ENCODE peak calls at places on chromosomes 12 and 14, in seven cellular contexts. R is MG63; C is non-pigmented ciliary epithelial cell; I is KBM-7; H is islet precursor cell; E is psoas muscle; P is CD4-positive, alpha-beta memory T cell. W is an unnamed sample.

GRCh38 chr12:8722286-8722685 is 24.5 kb downstream of the RIMKLB start:
- DNase-seq in R (no peak), C (no peak), I (no peak), H (no peak), E (no peak), P (no peak), W (no peak)

GRCh38 chr12:84341467-84342193 is 571.0 kb downstream of the SLC6A15 start:
- DNase-seq in R (no peak), C (no peak), I (no peak), H (no peak), E (no peak), P (no peak), W (no peak)

GRCh38 chr12:47095446-47096236 is 15.9 kb upstream of the AMIGO2 start:
- DNase-seq in R (peak; percentile 56), C (peak; percentile 90), I (no peak), H (no peak), E (no peak), P (no peak), W (peak; percentile 74)

GRCh38 chr12:127383281-127383680 is 883.7 kb upstream of the TMEM132C start:
- DNase-seq in R (peak; percentile 80), C (no peak), I (no peak), H (no peak), E (no peak), P (no peak), W (peak; percentile 75)

GRCh38 chr14:90483551-90483950 is 86.7 kb downstream of the CALM1 start:
- DNase-seq in R (no peak), C (no peak), I (peak; percentile 52), H (no peak), E (no peak), P (peak; percentile 52), W (no peak)

GRCh38 chr12:129984097-129984496 is 80.3 kb upstream of the TMEM132D start:
- DNase-seq in R (no peak), C (no peak), I (no peak), H (no peak), E (no peak), P (no peak), W (no peak)

GRCh38 chr12:92973614-92974013 is 44.5 kb upstream of the EEA1 start:
- DNase-seq in R (peak; percentile 28), C (peak; percentile 73), I (peak; percentile 56), H (no peak), E (no peak), P (no peak), W (no peak)

GRCh38 chr14:54086780-54087179 is 130.2 kb upstream of the BMP4 start:
- DNase-seq in R (no peak), C (no peak), I (no peak), H (no peak), E (no peak), P (no peak), W (no peak)

GRCh38 chr14:94036328-94037167 is 10.4 kb downstream of the OTUB2 start:
- DNase-seq in R (peak; percentile 48), C (no peak), I (peak; percentile 90), H (peak; percentile 90), E (peak; percentile 67), P (peak; percentile 73), W (peak; percentile 62)

GRCh38 chr14:32607399-32607798 is 278.3 kb downstream of the AKAP6 start:
- DNase-seq in R (no peak), C (no peak), I (no peak), H (no peak), E (no peak), P (no peak), W (no peak)

GRCh38 chr12:62210422-62210821 is 49.8 kb upstream of the USP15 start:
- DNase-seq in R (no peak), C (no peak), I (peak; percentile 57), H (no peak), E (peak; percentile 18), P (peak; percentile 26), W (no peak)

GRCh38 chr14:80522936-80523335 is 311.6 kb upstream of the DIO2 start:
- DNase-seq in R (no peak), C (no peak), I (no peak), H (no peak), E (no peak), P (no peak), W (no peak)

GRCh38 chr14:92986254-92987147 is 63.6 kb downstream of the CHGA start:
- DNase-seq in R (peak; percentile 68), C (no peak), I (no peak), H (no peak), E (no peak), P (no peak), W (peak; percentile 74)

GRCh38 chr12:2358986-2359658 is 306.3 kb downstream of the CACNA1C start:
- DNase-seq in R (no peak), C (no peak), I (peak; percentile 82), H (peak; percentile 51), E (no peak), P (no peak), W (no peak)

GRCh38 chr12:122889658-122890561 is 6.0 kb downstream of the VPS37B start:
- DNase-seq in R (no peak), C (no peak), I (peak; percentile 90), H (no peak), E (no peak), P (no peak), W (no peak)

GRCh38 chr12:77377116-77377515 is 311.7 kb upstream of the E2F7 start:
- DNase-seq in R (no peak), C (peak; percentile 43), I (no peak), H (no peak), E (no peak), P (no peak), W (no peak)

GRCh38 chr12:50185975-50186663 is 18.9 kb upstream of the CERS5 start:
- DNase-seq in R (peak; percentile 83), C (no peak), I (no peak), H (no peak), E (no peak), P (no peak), W (peak; percentile 46)

GRCh38 chr12:76790564-76791552 is 26.9 kb downstream of the ZDHHC17 start:
- DNase-seq in R (no peak), C (no peak), I (peak; percentile 46), H (no peak), E (no peak), P (peak; percentile 45), W (peak; percentile 15)